ENCODE peak calls at places on chromosomes 7 and 10, in eight cellular contexts. T is HCT116, M is GM23338, E is HepG2, C is GM12878, K is SK-N-SH, I is Panc1, Q is K562. O is an unnamed sample.

GRCh38 chr7:42143605-42144252 is 93.3 kb downstream of the GLI3 start:
- DNase-seq in Q (no peak), I (no peak), T (no peak), M (no peak), K (no peak), E (no peak), C (no peak), O (no peak)

GRCh38 chr10:124092270-124093075 is 925 bp downstream of the CHST15 start:
- DNase-seq in M (peak; percentile 82), T (no peak), K (peak; percentile 80), I (no peak), E (no peak), C (no peak), Q (peak; percentile 16), O (no peak)

GRCh38 chr10:93319855-93320254 is 162.3 kb downstream of the MYOF start:
- DNase-seq in T (no peak), Q (no peak), M (no peak), I (no peak), C (no peak), K (peak; percentile 45), E (no peak), O (no peak)

GRCh38 chr10:121662945-121663917 is 65.0 kb upstream of the FGFR2 start:
- DNase-seq in E (no peak), I (no peak), M (peak; percentile 79), Q (peak; percentile 22), C (no peak), K (peak; percentile 64), T (peak; percentile 22), O (no peak)

GRCh38 chr10:69914373-69915268 is 112.9 kb downstream of the COL13A1 start:
- DNase-seq in M (peak; percentile 87), Q (peak; percentile 88), C (no peak), I (peak; percentile 28), K (peak; percentile 87), E (peak; percentile 45), T (peak; percentile 35), O (peak; percentile 6)

GRCh38 chr7:77525231-77525630 is 11.9 kb upstream of the PTPN12 start:
- DNase-seq in K (no peak), C (no peak), E (no peak), M (no peak), Q (no peak), I (no peak), T (no peak), O (no peak)

GRCh38 chr7:27151945-27152815 is at the start of gene HOXA3:
- DNase-seq in M (peak; percentile 6), Q (no peak), C (no peak), K (peak; percentile 54), E (no peak), T (no peak), I (no peak), O (no peak)

GRCh38 chr7:106737202-106737562 is 76.2 kb upstream of the CCDC71L start:
- DNase-seq in Q (no peak), C (no peak), E (no peak), K (no peak), I (no peak), T (no peak), M (peak; percentile 14), O (no peak)

GRCh38 chr10:48627984-48628609 is 23.2 kb upstream of the ARHGAP22 start:
- DNase-seq in K (peak; percentile 60), T (no peak), E (no peak), Q (no peak), M (no peak), I (no peak), C (no peak), O (no peak)

GRCh38 chr10:127405221-127405620 is 143.9 kb upstream of the NPS start:
- DNase-seq in I (no peak), M (no peak), T (no peak), C (no peak), E (no peak), K (no peak), Q (no peak), O (no peak)

GRCh38 chr7:121180436-121181063 is 148.2 kb upstream of the WNT16 start:
- DNase-seq in C (peak; percentile 79), M (no peak), T (no peak), I (no peak), E (no peak), K (no peak), Q (no peak), O (no peak)

GRCh38 chr10:124353091-124353815 is 65.5 kb downstream of the OAT start:
- DNase-seq in K (peak; percentile 13), E (no peak), T (no peak), C (no peak), I (no peak), M (no peak), Q (no peak), O (no peak)

GRCh38 chr10:116599991-116600390 is 9.2 kb downstream of the PNLIPRP1 start:
- DNase-seq in I (no peak), E (no peak), M (no peak), T (no peak), C (no peak), K (no peak), Q (no peak), O (no peak)

GRCh38 chr7:144854839-144855424 is 19.1 kb upstream of the TPK1 start:
- DNase-seq in T (peak; percentile 42), C (no peak), E (peak; percentile 4), K (peak; percentile 47), M (peak; percentile 78), I (no peak), Q (peak; percentile 40), O (no peak)

GRCh38 chr10:5555031-5555510 is 30.3 kb downstream of the CALML3 start:
- DNase-seq in E (no peak), K (no peak), Q (no peak), T (no peak), I (no peak), M (no peak), C (no peak), O (no peak)

GRCh38 chr10:119694608-119695007 is 31.2 kb upstream of the INPP5F start:
- DNase-seq in K (no peak), M (no peak), I (no peak), C (no peak), E (no peak), Q (no peak), T (no peak), O (no peak)

GRCh38 chr10:5963071-5963470 is 14.3 kb downstream of the IL15RA start:
- DNase-seq in M (no peak), C (no peak), Q (no peak), E (no peak), K (no peak), I (no peak), T (no peak), O (no peak)

GRCh38 chr7:100418930-100419659 is 9.4 kb downstream of the ZCWPW1 start:
- DNase-seq in C (no peak), Q (no peak), T (no peak), M (no peak), K (no peak), E (no peak), I (no peak), O (no peak)

GRCh38 chr7:3733541-3734140 is 432.6 kb downstream of the SDK1 start:
- DNase-seq in K (no peak), M (no peak), I (no peak), C (no peak), Q (no peak), E (no peak), T (no peak), O (no peak)

GRCh38 chr10:45160266-45160665 is 155.1 kb downstream of the OR13A1 start:
- DNase-seq in Q (no peak), K (no peak), M (no peak), I (no peak), E (no peak), T (no peak), C (no peak), O (no peak)

GRCh38 chr10:133165556-133166503 is 5.8 kb downstream of the KNDC1 start:
- DNase-seq in E (no peak), I (no peak), M (no peak), Q (no peak), K (peak; percentile 28), C (no peak), T (no peak), O (no peak)

GRCh38 chr7:35420657-35421056 is 166.8 kb upstream of the TBX20 start:
- DNase-seq in T (no peak), Q (no peak), E (no peak), I (no peak), C (no peak), M (no peak), K (no peak), O (no peak)
- H3K4me3 ChIP-seq in T (no peak overlapping the region), Q (no peak overlapping the region), E (no peak overlapping the region), I (no peak overlapping the region), C (no peak overlapping the region), M (no peak overlapping the region), K (no peak overlapping the region), O (no peak overlapping the region)

GRCh38 chr7:70657989-70658578 is 473.9 kb upstream of the GALNT17 start:
- DNase-seq in Q (no peak), I (no peak), K (no peak), C (no peak), E (no peak), T (no peak), M (no peak), O (no peak)

GRCh38 chr7:70654146-70654545 is 477.8 kb upstream of the GALNT17 start:
- DNase-seq in C (no peak), E (no peak), Q (no peak), T (no peak), M (no peak), K (no peak), I (no peak), O (no peak)

GRCh38 chr7:70655694-70656093 is 476.2 kb upstream of the GALNT17 start:
- DNase-seq in T (no peak), C (no peak), K (no peak), M (no peak), Q (no peak), E (no peak), I (no peak), O (no peak)

GRCh38 chr7:70657532-70657931 is 474.4 kb upstream of the GALNT17 start:
- DNase-seq in Q (no peak), K (no peak), E (no peak), C (no peak), I (no peak), T (no peak), M (no peak), O (no peak)

DNA sequence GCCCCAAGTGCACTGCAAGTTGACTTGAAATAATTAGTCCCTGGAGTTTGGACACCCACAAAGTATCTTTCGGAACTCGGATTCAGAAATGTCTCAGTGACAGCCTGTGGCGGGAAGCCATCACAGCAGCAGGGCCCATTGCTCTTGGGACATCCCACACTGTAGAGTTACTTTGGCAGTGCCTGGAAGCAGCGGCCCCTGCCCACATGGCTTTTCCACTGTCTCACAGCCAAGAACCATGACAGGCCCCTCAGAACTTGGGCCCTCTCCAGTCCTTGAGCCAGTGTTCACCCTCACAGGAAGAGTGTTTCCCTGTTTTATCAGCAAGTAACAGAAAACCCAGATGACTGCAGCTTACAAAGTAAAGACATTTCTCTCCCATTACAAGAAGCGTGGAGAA is 477.0 kb upstream of the GALNT17 start:
- DNase-seq in I (no peak), Q (no peak), T (no peak), M (no peak), K (no peak), E (no peak), C (no peak), O (no peak)
- TF ChIP-seq POLR2AphosphoS5 in I (no peak), Q (no peak), T (no peak), M (no peak), K (no peak), E (no peak), C (no peak), O (no peak)

GRCh38 chr7:130189281-130189782 is 15.9 kb downstream of the TMEM209 start:
- DNase-seq in T (no peak), C (no peak), M (no peak), K (no peak), E (no peak), Q (no peak), I (no peak), O (no peak)
- TF ChIP-seq REST in T (no peak), C (no peak), M (no peak), K (no peak), E (no peak), Q (no peak), I (no peak), O (no peak)

GRCh38 chr10:21398549-21399345 is 126.7 kb downstream of the SKIDA1 start:
- DNase-seq in T (no peak), Q (no peak), C (no peak), E (no peak), I (peak; percentile 53), K (no peak), M (no peak), O (no peak)
- H3K4me3 ChIP-seq in T (no peak overlapping the region), Q (no peak overlapping the region), C (no peak overlapping the region), E (no peak overlapping the region), I (no peak overlapping the region), K (no peak overlapping the region), M (no peak overlapping the region), O (no peak overlapping the region)